ENCODE peak calls at places on chromosomes 3 and 15, in nine cellular contexts. B is iPS DF 6.9; Y is AG09319; X is activated T-helper 1 cell treated with anti-CD3 and anti-CD28 coated beads, Interleukin-2, amount 50 U/mL, for 16 hours; C is heart left ventricle; D is tibial nerve; E is mesothelial cell of epicardium; J is stimulated activated CD8-positive, alpha-beta memory T cell treated with anti-CD3 and anti-CD28 coated beads, Interleukin-12 subunit alpha, Interleukin-12 subunit beta, amount 100 ng/mL, for 4 hours; K is CD4-positive, alpha-beta T cell. T is an unnamed sample.

GRCh38 chr15:101062471-101063171 is 143.5 kb downstream of the LRRK1 start:
- DNase-seq in B (peak; percentile 52), Y (no peak), X (no peak), C (peak; percentile 7), D (no peak), E (no peak), J (no peak), K (no peak), T (no peak)

GRCh38 chr3:18812316-18812715 is 336.0 kb upstream of the KCNH8 start:
- DNase-seq in B (no peak), Y (no peak), X (no peak), C (no peak), D (no peak), E (no peak), J (no peak), K (no peak), T (no peak)

GRCh38 chr3:195352895-195353488 is 82.0 kb upstream of the XXYLT1 start:
- DNase-seq in B (no peak), Y (peak; percentile 89), X (no peak), C (no peak), D (no peak), E (no peak), J (no peak), K (no peak), T (peak; percentile 53)

GRCh38 chr3:62370112-62371031 is 3.0 kb downstream of the FEZF2 start:
- DNase-seq in B (no peak), Y (no peak), X (no peak), C (no peak), D (no peak), E (no peak), J (no peak), K (no peak), T (no peak)

GRCh38 chr3:173618148-173618547 is 220.6 kb downstream of the NLGN1 start:
- DNase-seq in B (no peak), Y (no peak), X (no peak), C (no peak), D (no peak), E (no peak), J (no peak), K (no peak), T (no peak)

GRCh38 chr3:144737281-144737680 is 765.7 kb downstream of the DIPK2A start:
- DNase-seq in B (no peak), Y (no peak), X (no peak), C (no peak), D (no peak), E (no peak), J (no peak), K (no peak), T (no peak)

GRCh38 chr3:121111914-121112612 is 204.1 kb downstream of the STXBP5L start:
- DNase-seq in B (peak; percentile 27), Y (no peak), X (no peak), C (no peak), D (no peak), E (no peak), J (no peak), K (no peak), T (no peak)

GRCh38 chr3:152834354-152835310 is at the start of gene P2RY1:
- DNase-seq in B (peak; percentile 72), Y (no peak), X (no peak), C (peak; percentile 69), D (peak; percentile 20), E (peak; percentile 54), J (no peak), K (no peak), T (peak; percentile 39)

GRCh38 chr15:48393650-48394049 is 62.4 kb downstream of the DUT start:
- DNase-seq in B (no peak), Y (no peak), X (no peak), C (peak; percentile 61), D (no peak), E (no peak), J (no peak), K (no peak), T (no peak)

GRCh38 chr15:24955549-24955929 is 752 bp downstream of the SNRPN start:
- DNase-seq in B (no peak), Y (no peak), X (no peak), C (peak; percentile 36), D (no peak), E (no peak), J (peak; percentile 3), K (peak; percentile 6), T (no peak)

GRCh38 chr3:104887069-104887468 is 479.6 kb upstream of the ALCAM start:
- DNase-seq in B (no peak), Y (no peak), X (no peak), C (no peak), D (no peak), E (no peak), J (no peak), K (no peak), T (no peak)

GRCh38 chr3:148084931-148085330 is 612.8 kb upstream of the AGTR1 start:
- DNase-seq in B (no peak), Y (no peak), X (no peak), C (no peak), D (no peak), E (no peak), J (no peak), K (no peak), T (no peak)

GRCh38 chr15:100114526-100114925 is 227.2 kb downstream of the ADAMTS17 start:
- DNase-seq in B (no peak), Y (no peak), X (no peak), C (peak; percentile 79), D (no peak), E (no peak), J (no peak), K (no peak), T (peak; percentile 19)

GRCh38 chr3:39412668-39413260 is 6.2 kb downstream of the RPSA start:
- DNase-seq in B (no peak), Y (no peak), X (no peak), C (no peak), D (no peak), E (no peak), J (no peak), K (no peak), T (no peak)

GRCh38 chr3:101890716-101891115 is 41.4 kb downstream of the NFKBIZ start:
- DNase-seq in B (no peak), Y (no peak), X (no peak), C (no peak), D (no peak), E (no peak), J (no peak), K (no peak), T (no peak)

GRCh38 chr15:75573643-75574384 is 5.3 kb downstream of the PTPN9 start:
- DNase-seq in B (no peak), Y (no peak), X (no peak), C (no peak), D (no peak), E (no peak), J (no peak), K (no peak), T (no peak)

GRCh38 chr3:32313169-32313568 is 74.7 kb downstream of the CMTM8 start:
- DNase-seq in B (no peak), Y (no peak), X (no peak), C (no peak), D (no peak), E (no peak), J (no peak), K (no peak), T (no peak)

GRCh38 chr15:99209326-99209725 is 40.1 kb downstream of the TTC23 start:
- DNase-seq in B (no peak), Y (no peak), X (no peak), C (no peak), D (no peak), E (no peak), J (no peak), K (no peak), T (no peak)

GRCh38 chr3:59771760-59772159 is 721.9 kb upstream of the CFAP20DC start:
- DNase-seq in B (no peak), Y (no peak), X (no peak), C (no peak), D (no peak), E (no peak), J (no peak), K (no peak), T (peak; percentile 13)